ENCODE peak calls at places on chromosomes 1 and 21, in ten cellular contexts. L is germinal center; T is AG20443; S is NCI-H1105; V is stimulated activated CD8-positive, alpha-beta memory T cell treated with anti-CD3 and anti-CD28 coated beads, Interleukin-4, amount 100 ng/mL, for 24 hours; N is H7; O is posterior cingulate gyrus; U is osteoblast; G is T47D; I is cortex of kidney. M is an unnamed sample.

GRCh38 chr1:205477759-205478247 is 22.0 kb upstream of the BLACAT1 start:
- DNase-seq in L (no peak), T (peak), S (no peak), V (no peak), N (no peak), O (no peak), U (peak), G (peak), I (no peak), M (no peak)

GRCh38 chr1:248755505-248755904 is at the start of gene LYPD8:
- DNase-seq in L (no peak), T (no peak), S (no peak), V (no peak), N (no peak), O (no peak), U (no peak), G (no peak), I (no peak), M (no peak)

GRCh38 chr1:36253463-36253862 is 29.2 kb downstream of the THRAP3 start:
- DNase-seq in L (no peak), T (peak), S (no peak), V (no peak), N (no peak), O (no peak), U (no peak), G (no peak), I (no peak), M (no peak)

GRCh38 chr1:83978056-83978455 is 20.9 kb downstream of the TTLL7 start:
- DNase-seq in L (no peak), T (no peak), S (peak), V (no peak), N (no peak), O (no peak), U (no peak), G (no peak), I (no peak), M (no peak)

GRCh38 chr1:2045468-2046224 is 4.6 kb upstream of the PRKCZ start:
- DNase-seq in L (no peak), T (no peak), S (no peak), V (no peak), N (no peak), O (no peak), U (no peak), G (no peak), I (no peak), M (no peak)

GRCh38 chr1:101567582-101568189 is 330.9 kb downstream of the S1PR1 start:
- DNase-seq in L (peak), T (peak), S (peak), V (peak), N (peak), O (no peak), U (peak), G (peak), I (no peak), M (peak)

GRCh38 chr1:48498096-48498791 is 26.2 kb upstream of the SPATA6 start:
- DNase-seq in L (peak), T (peak), S (peak), V (peak), N (peak), O (peak), U (peak), G (peak), I (no peak), M (peak)

GRCh38 chr21:44919111-44919912 is 1.4 kb downstream of the ITGB2 start:
- DNase-seq in L (no peak), T (no peak), S (no peak), V (no peak), N (peak), O (no peak), U (no peak), G (no peak), I (no peak), M (no peak)

GRCh38 chr1:153963850-153964331 is 554 bp upstream of the SLC39A1 start:
- DNase-seq in L (no peak), T (peak), S (peak), V (no peak), N (peak), O (no peak), U (peak), G (peak), I (no peak), M (peak)

GRCh38 chr1:182595641-182596240 is 6.7 kb upstream of the RNASEL start:
- DNase-seq in L (peak), T (peak), S (peak), V (peak), N (peak), O (peak), U (no peak), G (peak), I (no peak), M (peak)

GRCh38 chr1:223401873-223402789 is 8.9 kb downstream of the CCDC185 start:
- DNase-seq in L (no peak), T (peak), S (no peak), V (no peak), N (no peak), O (no peak), U (peak), G (no peak), I (no peak), M (no peak)

GRCh38 chr1:70667771-70668170 is 256.7 kb downstream of the CTH start:
- DNase-seq in L (no peak), T (no peak), S (peak), V (no peak), N (no peak), O (no peak), U (no peak), G (peak), I (no peak), M (no peak)

M was measured in neural progenitor cell.